ENCODE peak calls at places on chromosomes 3 and 15, in six cellular contexts. L is dorsolateral prefrontal cortex, I is tibial artery, K is ovary, N is left lung, H is kidney. F is an unnamed sample.

GRCh38 chr3:122513386-122514122 is 1.2 kb downstream of the KPNA1 start:
- DNase-seq in H (no peak), K (no peak), N (no peak), I (no peak), L (no peak), F (no peak)

GRCh38 chr3:111592143-111592542 is 3.0 kb downstream of the ZBED2 start:
- DNase-seq in N (no peak), K (no peak), L (no peak), I (no peak), H (no peak), F (no peak)

GRCh38 chr3:109050591-109051167 is 67.3 kb downstream of the MORC1 start:
- DNase-seq in I (no peak), N (no peak), H (no peak), K (no peak), L (no peak), F (no peak)

GRCh38 chr3:108780235-108780634 is 23.0 kb upstream of the RETNLB start:
- DNase-seq in H (no peak), N (peak), L (no peak), I (no peak), K (no peak), F (no peak)

GRCh38 chr3:13871791-13872190 is 8.1 kb downstream of the WNT7A start:
- DNase-seq in H (peak), N (no peak), L (no peak), I (no peak), K (no peak), F (no peak)

GRCh38 chr3:116517308-116517707 is 72.0 kb upstream of the LSAMP start:
- DNase-seq in N (no peak), K (no peak), H (no peak), I (no peak), L (no peak), F (no peak)

GRCh38 chr3:66393486-66394260 is 107.1 kb downstream of the LRIG1 start:
- DNase-seq in L (no peak), K (no peak), N (peak), H (no peak), I (no peak), F (no peak)

GRCh38 chr15:62275818-62276217 is 110.7 kb upstream of the C2CD4B start:
- DNase-seq in K (no peak), H (no peak), I (no peak), N (no peak), L (no peak), F (no peak)

GRCh38 chr3:11717768-11718581 is 74.3 kb upstream of the VGLL4 start:
- DNase-seq in K (peak), I (no peak), L (no peak), H (no peak), N (no peak), F (no peak)

GRCh38 chr3:126056681-126057546 is 27.0 kb downstream of the SLC41A3 start:
- DNase-seq in N (no peak), I (no peak), L (no peak), H (no peak), K (no peak), F (no peak)

GRCh38 chr3:43792904-43793303 is 102.2 kb downstream of the ABHD5 start:
- DNase-seq in K (no peak), I (no peak), L (no peak), H (no peak), N (no peak), F (no peak)

GRCh38 chr3:152811974-152812760 is 22.8 kb upstream of the P2RY1 start:
- DNase-seq in N (no peak), I (no peak), H (no peak), K (no peak), L (no peak), F (no peak)

GRCh38 chr15:98321916-98322315 is 326.4 kb upstream of the IGF1R start:
- DNase-seq in I (no peak), L (no peak), H (no peak), K (no peak), N (no peak), F (no peak)

DNA sequence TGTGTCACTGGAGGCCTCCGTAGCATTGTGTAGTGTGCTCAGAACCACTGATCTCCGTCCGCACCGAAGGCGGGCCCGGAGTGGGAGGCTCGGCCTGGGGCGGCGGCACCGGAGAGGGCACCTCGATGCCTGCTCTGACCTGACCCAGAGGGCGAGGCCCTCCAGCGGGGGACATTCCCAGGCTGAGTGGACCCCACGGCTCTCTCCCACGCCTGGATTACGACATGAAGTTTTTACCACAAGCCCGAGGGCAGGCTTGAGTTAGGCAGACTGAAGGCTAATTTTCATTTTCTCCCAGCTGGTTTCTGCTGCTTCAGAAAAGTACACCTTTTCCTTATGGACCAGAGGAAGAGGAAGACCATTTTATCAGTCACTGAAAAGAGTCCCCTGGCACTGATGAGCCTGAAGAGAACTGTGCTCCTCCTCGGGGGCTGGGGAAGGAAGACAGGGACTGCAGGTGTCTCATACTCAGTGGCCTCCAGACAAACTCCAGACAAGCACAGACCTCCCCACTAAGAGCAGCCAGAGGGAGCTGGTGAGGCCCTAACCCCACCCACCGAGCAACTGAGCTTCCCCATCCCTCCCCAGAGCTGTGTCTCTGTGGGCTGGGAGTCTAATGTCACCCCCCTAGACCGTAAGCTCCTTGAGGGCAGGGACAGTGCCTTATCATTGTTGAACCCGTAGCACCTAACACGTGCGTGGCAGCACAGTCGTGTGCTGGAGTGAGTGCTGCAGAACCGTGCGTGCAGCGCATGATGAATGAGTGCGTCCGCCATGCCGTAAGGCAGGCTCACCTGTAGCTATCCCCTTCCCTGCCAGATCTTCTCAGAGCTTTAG is 74.5 kb upstream of the BLM start:
- DNase-seq in N (no peak), I (peak), K (no peak), L (no peak), H (peak), F (no peak)
- TF ChIP-seq CTCF in N (no peak), I (no peak), K (no peak), L (no peak), H (no peak), F (no peak)

DNA sequence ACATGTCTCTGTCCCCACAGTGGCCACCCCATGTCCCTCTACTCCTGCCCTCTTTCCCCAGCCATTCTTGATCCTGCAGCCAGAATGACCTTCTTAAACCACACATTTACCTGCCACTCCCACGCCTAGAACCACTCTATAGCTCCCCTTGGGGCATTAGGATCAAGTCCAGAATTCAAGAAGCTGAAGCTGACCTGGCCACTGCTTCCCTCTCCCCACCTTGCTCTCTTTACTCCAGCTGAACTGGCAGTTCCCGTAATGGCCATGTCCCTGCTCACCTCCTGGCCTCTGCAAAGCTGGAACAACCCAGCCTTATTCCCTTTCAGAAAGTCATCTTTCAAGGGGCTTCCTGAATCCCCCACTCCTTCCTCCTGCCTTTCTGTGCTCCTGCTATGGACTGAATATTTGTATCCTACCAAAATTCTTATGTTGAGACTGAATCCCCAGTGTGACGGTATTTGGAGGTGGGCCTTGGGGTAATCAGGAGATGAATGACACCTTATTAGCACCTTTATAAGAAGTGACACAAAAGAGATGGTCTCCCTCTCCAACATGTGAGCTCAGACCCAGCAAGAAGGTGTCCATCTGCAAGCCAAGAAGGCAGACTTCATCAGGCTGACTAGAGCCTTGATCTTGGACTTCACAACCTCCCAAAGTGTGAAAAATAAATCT is 3.8 kb downstream of the CSRNP1 start:
- DNase-seq in L (no peak), K (no peak), H (no peak), N (no peak), I (peak), F (no peak)
- H3K4me3 ChIP-seq in L (peak), K (no peak), H (peak), N (no peak), I (no peak), F (peak)

GRCh38 chr15:71548317-71548908 is 261.9 kb upstream of the NR2E3 start:
- DNase-seq in K (no peak), I (no peak), H (no peak), N (no peak), L (no peak), F (no peak)
- H3K27ac ChIP-seq in K (no peak), I (no peak), H (no peak), N (no peak), L (no peak), F (no peak)

GRCh38 chr15:34815836-34816235 is 20.5 kb upstream of the ACTC1 start:
- DNase-seq in H (no peak), L (no peak), N (no peak), K (no peak), I (no peak), F (no peak)
- TF ChIP-seq CTCF in H (no peak), L (no peak), N (no peak), K (no peak), I (no peak), F (no peak)

GRCh38 chr15:87816811-87817210 is 439.7 kb downstream of the NTRK3 start:
- DNase-seq in N (no peak), K (no peak), H (no peak), I (no peak), L (no peak), F (no peak)
- H3K4me3 ChIP-seq in N (no peak), K (no peak), H (no peak), I (no peak), L (no peak), F (no peak)

GRCh38 chr3:189338366-189338765 is 166.6 kb downstream of the TPRG1 start:
- DNase-seq in L (no peak), K (no peak), I (no peak), H (no peak), N (no peak), F (no peak)

GRCh38 chr3:189339996-189340395 is 168.2 kb downstream of the TPRG1 start:
- DNase-seq in H (no peak), N (no peak), L (no peak), K (no peak), I (no peak), F (no peak)

GRCh38 chr3:189342811-189343210 is 171.0 kb downstream of the TPRG1 start:
- DNase-seq in K (no peak), N (no peak), H (no peak), L (no peak), I (no peak), F (no peak)

GRCh38 chr3:189337672-189338071 is 165.9 kb downstream of the TPRG1 start:
- DNase-seq in N (no peak), L (no peak), I (no peak), K (no peak), H (no peak), F (no peak)

GRCh38 chr3:189340680-189341460 is 169.1 kb downstream of the TPRG1 start:
- DNase-seq in H (no peak), L (no peak), N (no peak), I (no peak), K (no peak), F (no peak)
- H3K27ac ChIP-seq in H (no peak), L (no peak), N (no peak), I (no peak), K (no peak), F (no peak)

GRCh38 chr15:64896371-64897069 is 15.2 kb upstream of the ANKDD1A start:
- DNase-seq in K (no peak), I (no peak), H (peak), L (no peak), N (no peak), F (no peak)

GRCh38 chr15:64895285-64896065 is 16.2 kb upstream of the ANKDD1A start:
- DNase-seq in N (no peak), H (peak), I (no peak), L (no peak), K (no peak), F (no peak)

GRCh38 chr15:64901141-64901540 is 10.6 kb upstream of the ANKDD1A start:
- DNase-seq in K (no peak), I (no peak), L (no peak), H (no peak), N (no peak), F (no peak)

GRCh38 chr15:64897345-64897985 is 14.2 kb upstream of the ANKDD1A start:
- DNase-seq in H (peak), K (peak), N (peak), L (no peak), I (peak), F (peak)

DNA sequence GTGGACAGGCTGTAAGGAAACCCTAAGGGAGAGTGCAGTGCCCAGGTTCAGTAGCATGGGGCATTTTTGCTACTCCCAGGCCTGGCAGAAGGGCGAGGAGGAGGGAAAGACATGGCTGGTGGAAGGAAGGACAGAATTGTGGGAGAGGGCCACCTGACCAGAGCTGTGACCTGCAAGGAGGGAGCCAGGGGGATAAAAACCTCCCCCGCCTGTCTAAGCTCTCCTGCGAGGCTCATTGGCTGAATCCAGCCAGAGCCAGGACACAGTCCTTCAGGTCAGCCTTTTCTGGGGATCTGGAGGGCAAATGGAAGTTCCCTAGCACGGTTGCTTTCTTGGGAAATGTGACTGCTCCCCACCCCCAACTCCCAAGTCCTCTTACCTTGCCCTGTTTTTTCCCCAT is 13.3 kb upstream of the ANKDD1A start:
- DNase-seq in L (no peak), K (no peak), N (no peak), I (no peak), H (no peak), F (no peak)
- TF ChIP-seq CTCF in L (no peak), K (no peak), N (no peak), I (no peak), H (no peak), F (no peak)

F was measured in thoracic aorta.